ENCODE peak calls at places on chromosomes 4 and X, in four cellular contexts. Y is Caco-2, W is BJ, Q is PC-3. D is an unnamed sample.

GRCh38 chr4:113209153-113209552 is 159.7 kb downstream of the ANK2 start:
- DNase-seq in Y (no peak), W (no peak), Q (no peak), D (no peak)

GRCh38 chr4:73257995-73258667 is 467 bp downstream of the ANKRD17 start:
- DNase-seq in Y (peak), W (no peak), Q (peak), D (no peak)

GRCh38 chrX:140480765-140481164 is 24.1 kb downstream of the SOX3 start:
- DNase-seq in Y (no peak), W (no peak), Q (no peak), D (no peak)

GRCh38 chr4:1196421-1197183 is 24.2 kb upstream of the SPON2 start:
- DNase-seq in Y (no peak), W (no peak), Q (no peak), D (no peak)

GRCh38 chr4:48906283-48907173 is at the start of gene OCIAD2:
- DNase-seq in Y (peak), W (no peak), Q (peak), D (peak)

GRCh38 chr4:126547352-126547751 is 1085.4 kb upstream of the INTU start:
- DNase-seq in Y (no peak), W (no peak), Q (no peak), D (no peak)

GRCh38 chrX:3348191-3348590 is 1.7 kb upstream of the MXRA5 start:
- DNase-seq in Y (no peak), W (no peak), Q (no peak), D (no peak)

GRCh38 chr4:12421364-12421763 is 992.7 kb upstream of the HS3ST1 start:
- DNase-seq in Y (peak), W (no peak), Q (no peak), D (no peak)

GRCh38 chr4:51885371-51885770 is 42.4 kb downstream of the DCUN1D4 start:
- DNase-seq in Y (peak), W (no peak), Q (peak), D (no peak)

GRCh38 chr4:154491731-154492249 is at the start of gene DCHS2:
- DNase-seq in Y (peak), W (no peak), Q (peak), D (peak)

GRCh38 chr4:1449475-1449832 is 43.2 kb upstream of the NKX1-1 start:
- DNase-seq in Y (no peak), W (no peak), Q (no peak), D (no peak)

GRCh38 chr4:126533176-126533575 is 1099.6 kb upstream of the INTU start:
- DNase-seq in Y (no peak), W (no peak), Q (no peak), D (no peak)

GRCh38 chr4:48858130-48858529 is 27.2 kb downstream of the OCIAD1 start:
- DNase-seq in Y (no peak), W (no peak), Q (no peak), D (no peak)

GRCh38 chrX:72387247-72387646 is 81.5 kb upstream of the CITED1 start:
- DNase-seq in Y (no peak), W (no peak), Q (no peak), D (no peak)

GRCh38 chr4:80045831-80046230 is 27.2 kb downstream of the ANTXR2 start:
- DNase-seq in Y (no peak), W (peak), Q (no peak), D (no peak)

GRCh38 chr4:121881213-121881612 is 10.9 kb upstream of the BBS7 start:
- DNase-seq in Y (no peak), W (no peak), Q (no peak), D (no peak)

GRCh38 chr4:48777739-48778138 is 2.3 kb downstream of the FRYL start:
- DNase-seq in Y (no peak), W (no peak), Q (peak), D (no peak)

GRCh38 chr4:112075129-112075753 is 70.0 kb upstream of the FAM241A start:
- DNase-seq in Y (peak), W (no peak), Q (peak), D (peak)

DNA sequence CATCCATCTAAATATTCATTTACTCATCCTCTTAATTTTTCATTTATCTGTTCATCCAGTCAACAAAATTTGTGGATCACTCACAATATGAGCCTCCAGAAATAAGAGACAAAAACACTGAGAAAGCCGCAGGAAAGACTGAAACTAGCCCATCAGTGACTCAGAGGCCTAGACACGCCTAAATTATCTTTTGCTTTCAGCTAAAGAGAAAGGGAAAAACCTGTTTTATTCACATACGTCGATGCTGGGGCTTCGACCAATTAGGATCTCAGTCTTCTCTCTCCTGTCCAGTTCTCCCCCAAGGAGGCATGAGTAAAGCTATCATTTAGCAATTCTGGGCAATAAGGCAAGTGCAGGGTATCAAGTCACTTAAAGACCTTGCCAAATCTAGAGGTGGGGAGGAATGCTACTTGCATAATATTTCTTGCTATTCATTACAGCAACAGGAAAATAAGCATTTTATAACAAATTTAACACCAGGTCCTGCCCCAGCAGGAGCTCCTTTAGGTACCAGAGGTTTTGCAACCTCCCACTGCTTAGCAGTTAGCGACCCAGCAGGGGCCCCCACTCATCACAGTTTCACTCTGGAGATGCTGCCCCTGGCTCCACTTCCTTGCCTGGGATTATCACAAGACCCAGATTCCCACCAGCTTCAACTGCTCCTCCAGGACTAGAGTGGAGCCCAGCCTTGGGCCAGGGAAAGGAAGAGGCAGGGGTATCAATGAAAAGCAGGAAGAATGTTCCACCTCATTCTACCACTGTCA is 30.1 kb upstream of the TMEM154 start:
- DNase-seq in Y (no peak), W (no peak), Q (peak), D (no peak)
- TF ChIP-seq CTCF in Y (no peak), W (no peak), Q (no peak), D (no peak)

GRCh38 chr4:140372607-140373327 is 679 bp upstream of the SCOC start:
- DNase-seq in Y (peak), W (no peak), Q (peak), D (no peak)
- TF ChIP-seq CTCF in Y (no peak), W (peak), Q (no peak), D (no peak)

DNA sequence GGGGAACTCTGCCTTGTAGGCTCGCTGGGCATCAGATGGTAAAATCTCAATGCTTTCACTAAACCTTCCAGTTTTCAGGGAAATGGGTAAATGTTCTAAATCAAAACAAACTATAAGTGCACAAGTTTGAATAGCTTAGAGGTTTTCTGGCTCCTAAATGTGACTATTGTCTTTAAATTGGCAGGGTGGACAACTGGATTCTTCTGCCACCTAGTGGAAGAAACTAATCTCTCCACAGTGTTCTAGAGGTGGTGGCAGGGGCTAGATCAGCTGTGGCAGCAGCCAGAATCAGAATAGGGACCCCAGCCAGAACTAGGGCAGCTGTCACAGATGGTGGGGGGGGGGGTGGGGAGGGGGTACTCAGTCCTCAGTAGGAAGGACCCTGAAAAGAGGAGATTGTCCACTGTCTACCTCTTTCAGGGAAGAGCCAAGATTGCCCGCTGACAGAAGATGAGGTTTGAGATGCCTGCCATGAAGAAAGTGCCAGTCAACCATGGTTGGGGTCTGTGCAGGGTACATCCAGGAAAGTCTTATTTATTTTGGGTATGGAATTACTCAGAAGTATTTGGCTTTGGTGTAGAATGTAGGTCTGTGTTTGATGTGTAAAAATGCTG is 201.4 kb downstream of the CCNG2 start:
- DNase-seq in Y (peak), W (no peak), Q (peak), D (peak)
- TF ChIP-seq CTCF in Y (peak), W (peak), Q (peak), D (peak)

DNA sequence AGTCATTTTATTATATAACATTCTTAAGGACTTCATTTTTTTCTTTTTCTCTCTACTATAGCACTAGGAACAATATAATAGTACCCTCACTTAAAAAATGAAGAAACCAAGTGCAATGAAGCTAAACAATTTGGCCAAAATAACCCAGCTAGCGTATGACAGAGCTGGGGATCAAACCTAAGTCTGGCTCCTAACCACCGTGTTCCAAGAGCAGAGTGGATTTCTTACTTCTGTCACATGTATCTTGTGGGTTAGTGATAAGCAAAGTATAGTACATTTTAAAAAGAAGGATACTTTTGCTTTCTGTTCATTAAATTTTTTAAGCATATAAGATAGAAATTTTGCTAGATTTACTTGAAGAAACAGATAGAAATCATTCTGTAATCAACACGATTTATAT is 11.5 kb downstream of the LIMCH1 start:
- DNase-seq in Y (no peak), W (no peak), Q (no peak), D (no peak)
- TF ChIP-seq CTCF in Y (no peak), W (no peak), Q (no peak), D (no peak)

DNA sequence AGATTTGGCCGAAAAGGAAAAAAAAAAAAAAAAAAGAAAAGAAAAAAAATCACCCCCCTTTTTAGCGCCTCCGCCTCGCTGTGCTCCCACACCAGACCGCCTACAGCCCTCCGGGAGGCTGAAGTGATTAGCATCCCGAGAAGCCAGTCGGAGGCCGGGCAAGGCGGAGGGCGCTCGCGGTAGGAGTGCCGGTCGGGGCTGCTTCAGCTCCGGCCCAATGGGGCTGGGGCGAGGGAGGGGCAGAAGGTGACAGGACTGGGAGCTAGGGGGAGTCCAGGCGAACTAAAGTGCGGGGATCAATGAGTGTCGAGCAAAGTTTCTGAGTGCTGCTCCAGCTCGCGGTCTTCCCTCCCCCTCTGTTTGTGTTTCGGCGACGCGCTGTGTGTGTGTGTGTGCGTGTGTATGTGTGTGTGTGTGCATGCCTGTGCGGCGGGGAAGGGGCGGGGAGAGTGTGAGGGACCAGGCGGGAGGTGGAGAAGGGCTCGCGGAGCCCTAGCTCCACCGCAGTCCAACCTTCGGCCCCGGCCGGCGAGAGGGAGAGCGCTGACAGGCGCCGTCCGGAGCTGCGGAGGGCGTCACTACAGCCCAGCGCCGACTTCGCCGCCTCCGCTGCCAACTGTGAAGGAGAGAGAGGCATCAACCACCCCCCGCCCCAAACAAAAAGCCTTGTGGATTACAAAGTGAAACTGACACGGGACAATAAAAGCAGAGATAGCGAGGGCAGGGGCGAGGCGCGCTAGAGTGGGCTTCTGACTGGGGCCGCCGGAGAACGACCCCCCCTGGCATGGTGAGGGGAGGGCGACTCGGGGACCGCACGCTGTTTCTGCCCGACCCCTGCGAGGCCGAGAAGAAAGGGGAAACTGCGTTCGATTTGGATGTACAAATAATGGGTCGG is at the start of gene FAT4:
- DNase-seq in Y (peak), W (peak), Q (peak), D (peak)
- TF ChIP-seq CTCF in Y (no peak), W (peak), Q (no peak), D (no peak)

GRCh38 chr4:189364032-189364449 is 576.6 kb upstream of the FRG1 start:
- DNase-seq in Y (no peak), W (no peak), Q (no peak), D (no peak)
- TF ChIP-seq CTCF in Y (no peak), W (no peak), Q (no peak), D (no peak)

GRCh38 chr4:107094976-107095375 is 58.9 kb upstream of the DKK2 start:
- DNase-seq in Y (no peak), W (no peak), Q (no peak), D (no peak)

GRCh38 chr4:107098403-107098802 is 62.3 kb upstream of the DKK2 start:
- DNase-seq in Y (no peak), W (no peak), Q (no peak), D (no peak)

DNA sequence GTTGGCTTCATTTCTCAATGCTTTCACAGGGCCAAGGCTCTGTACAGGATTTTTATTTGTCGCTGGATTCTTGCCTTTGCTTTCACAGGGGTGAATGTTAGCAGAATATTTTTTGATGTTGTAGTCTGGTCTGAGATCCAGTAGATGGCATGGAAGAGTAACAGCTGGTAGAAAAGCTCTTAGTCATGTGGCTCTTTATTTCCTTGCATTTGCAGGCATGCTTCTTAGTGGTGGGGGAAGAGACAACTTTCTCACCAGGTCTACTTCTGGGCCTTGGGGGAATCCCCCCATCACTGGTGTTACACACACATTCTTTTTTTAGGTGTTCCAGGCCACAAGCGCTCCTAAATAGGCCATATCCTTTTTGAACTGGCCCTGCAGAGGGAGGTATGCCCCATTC is 58.2 kb upstream of the DKK2 start:
- DNase-seq in Y (no peak), W (no peak), Q (peak), D (no peak)
- TF ChIP-seq CTCF in Y (no peak), W (peak), Q (peak), D (no peak)

D was measured in nephron progenitor cell.